ENCODE peak calls at places on chromosomes 13 and 19, in four cellular contexts. F is NCI-H2107, I is PC-9, E is Caco-2. N is an unnamed sample.

GRCh38 chr13:97567510-97568243 is 133.7 kb downstream of the RAP2A start:
- DNase-seq in F (no peak), I (peak), E (peak), N (peak)

GRCh38 chr13:84455143-84455905 is 573.0 kb upstream of the SLITRK1 start:
- DNase-seq in F (no peak), I (no peak), E (no peak), N (no peak)

GRCh38 chr13:106530209-106530906 is 5.1 kb downstream of the EFNB2 start:
- DNase-seq in F (no peak), I (peak), E (no peak), N (no peak)

GRCh38 chr19:28706693-28707092 is 506.3 kb downstream of the UQCRFS1 start:
- DNase-seq in F (no peak), I (no peak), E (no peak), N (no peak)

GRCh38 chr19:41000310-41000737 is 9.2 kb downstream of the CYP2B6 start:
- DNase-seq in F (no peak), I (peak), E (no peak), N (no peak)

GRCh38 chr19:2149980-2150793 is 1.2 kb downstream of the AP3D1 start:
- DNase-seq in F (no peak), I (peak), E (no peak), N (no peak)

GRCh38 chr19:3882041-3882384 is 1.5 kb downstream of the ATCAY start:
- DNase-seq in F (no peak), I (no peak), E (no peak), N (no peak)

GRCh38 chr19:51090471-51090870 is 7.8 kb upstream of the KLK14 start:
- DNase-seq in F (no peak), I (no peak), E (no peak), N (no peak)

GRCh38 chr13:112204376-112204775 is 137.4 kb downstream of the SOX1 start:
- DNase-seq in F (no peak), I (no peak), E (no peak), N (no peak)

GRCh38 chr19:18969953-18970659 is 29.1 kb upstream of the HOMER3 start:
- DNase-seq in F (no peak), I (no peak), E (no peak), N (no peak)

GRCh38 chr13:80454245-80454644 is 113.3 kb upstream of the SPRY2 start:
- DNase-seq in F (no peak), I (no peak), E (no peak), N (no peak)

GRCh38 chr13:32537580-32538233 is 888 bp downstream of the N4BP2L2 start:
- DNase-seq in F (no peak), I (no peak), E (peak), N (no peak)

GRCh38 chr13:48750588-48751383 is 97.1 kb downstream of the CYSLTR2 start:
- DNase-seq in F (no peak), I (no peak), E (no peak), N (no peak)

GRCh38 chr19:40739030-40739839 is 11.0 kb downstream of the ACTMAP start:
- DNase-seq in F (no peak), I (no peak), E (no peak), N (no peak)

GRCh38 chr13:58620171-58620570 is 988.6 kb downstream of the PCDH17 start:
- DNase-seq in F (no peak), I (no peak), E (no peak), N (no peak)

GRCh38 chr13:71255633-71256032 is 611.4 kb downstream of the DACH1 start:
- DNase-seq in F (no peak), I (no peak), E (no peak), N (no peak)

GRCh38 chr19:43582495-43582894 is 6.9 kb downstream of the PINLYP start:
- DNase-seq in F (no peak), I (no peak), E (no peak), N (no peak)

GRCh38 chr19:56660381-56661105 is 11.0 kb downstream of the ZNF835 start:
- DNase-seq in F (no peak), I (no peak), E (no peak), N (no peak)

N was measured in keratinocyte.